ENCODE peak calls at places on chromosomes 16 and 17, in five cellular contexts. B is AG04450, F is MCF 10A, R is body of pancreas, D is cardiac muscle cell. X is an unnamed sample.

GRCh38 chr17:39264119-39264518 is 38.4 kb upstream of the STAC2 start:
- DNase-seq in D (no peak), B (no peak), R (no peak), F (no peak), X (no peak)

GRCh38 chr17:19242323-19242722 is 5.2 kb downstream of the EPN2 start:
- DNase-seq in F (no peak), R (no peak), B (no peak), D (no peak), X (no peak)

GRCh38 chr16:88759245-88759975 is 25.6 kb downstream of the PIEZO1 start:
- DNase-seq in D (peak), R (no peak), F (no peak), B (no peak), X (no peak)

GRCh38 chr17:4014148-4014927 is 50.1 kb upstream of the ATP2A3 start:
- DNase-seq in D (no peak), B (no peak), R (no peak), F (no peak), X (no peak)

GRCh38 chr16:1237990-1238389 is 2.5 kb upstream of the TPSAB1 start:
- DNase-seq in F (no peak), B (no peak), D (no peak), R (no peak), X (peak)

GRCh38 chr16:85446846-85447656 is 166.1 kb upstream of the GSE1 start:
- DNase-seq in D (no peak), F (no peak), B (no peak), R (peak), X (no peak)

GRCh38 chr17:79987187-79987889 is 48.3 kb downstream of the TBC1D16 start:
- DNase-seq in D (no peak), R (no peak), F (peak), B (no peak), X (no peak)

GRCh38 chr17:29771561-29771960 is 148.8 kb upstream of the CORO6 start:
- DNase-seq in R (no peak), B (no peak), D (no peak), F (no peak), X (no peak)

GRCh38 chr16:11263737-11264136 is 5.4 kb downstream of the TNP2 start:
- DNase-seq in R (no peak), D (no peak), F (no peak), B (no peak), X (no peak)

GRCh38 chr17:69654981-69655581 is 240.6 kb downstream of the MAP2K6 start:
- DNase-seq in R (no peak), B (peak), F (peak), D (no peak), X (no peak)

GRCh38 chr17:37551788-37552187 is 57.4 kb downstream of the SYNRG start:
- DNase-seq in D (no peak), F (peak), B (no peak), R (no peak), X (no peak)

GRCh38 chr16:18933501-18933900 is 7.3 kb upstream of the SMG1 start:
- DNase-seq in D (no peak), B (no peak), R (no peak), F (no peak), X (no peak)

GRCh38 chr17:78343433-78344201 is 16.3 kb downstream of the SOCS3 start:
- DNase-seq in R (peak), F (peak), D (no peak), B (no peak), X (no peak)

GRCh38 chr17:4673986-4674770 is 29.8 kb downstream of the PELP1 start:
- DNase-seq in F (no peak), B (no peak), D (no peak), R (no peak), X (no peak)

GRCh38 chr17:354651-355556 is 2.3 kb upstream of the RPH3AL start:
- DNase-seq in R (no peak), B (no peak), F (no peak), D (peak), X (no peak)

GRCh38 chr17:77723071-77723908 is 235.2 kb upstream of the TNRC6C start:
- DNase-seq in B (no peak), R (no peak), F (no peak), D (no peak), X (no peak)

GRCh38 chr16:68144008-68144407 is 58.8 kb downstream of the NFATC3 start:
- DNase-seq in R (no peak), F (no peak), B (no peak), D (no peak), X (no peak)

GRCh38 chr16:58243528-58244004 is 45.7 kb upstream of the CSNK2A2 start:
- DNase-seq in D (peak), R (peak), B (no peak), F (peak), X (no peak)

GRCh38 chr17:1398028-1398427 is 2.0 kb downstream of the YWHAE start:
- DNase-seq in R (no peak), D (no peak), F (no peak), B (no peak), X (no peak)

GRCh38 chr17:4934173-4934979 is 2.3 kb downstream of the GP1BA start:
- DNase-seq in F (peak), D (no peak), R (peak), B (no peak), X (no peak)

GRCh38 chr16:272633-273546 is 2.9 kb downstream of the RGS11 start:
- DNase-seq in D (no peak), F (no peak), R (no peak), B (no peak), X (no peak)

DNA sequence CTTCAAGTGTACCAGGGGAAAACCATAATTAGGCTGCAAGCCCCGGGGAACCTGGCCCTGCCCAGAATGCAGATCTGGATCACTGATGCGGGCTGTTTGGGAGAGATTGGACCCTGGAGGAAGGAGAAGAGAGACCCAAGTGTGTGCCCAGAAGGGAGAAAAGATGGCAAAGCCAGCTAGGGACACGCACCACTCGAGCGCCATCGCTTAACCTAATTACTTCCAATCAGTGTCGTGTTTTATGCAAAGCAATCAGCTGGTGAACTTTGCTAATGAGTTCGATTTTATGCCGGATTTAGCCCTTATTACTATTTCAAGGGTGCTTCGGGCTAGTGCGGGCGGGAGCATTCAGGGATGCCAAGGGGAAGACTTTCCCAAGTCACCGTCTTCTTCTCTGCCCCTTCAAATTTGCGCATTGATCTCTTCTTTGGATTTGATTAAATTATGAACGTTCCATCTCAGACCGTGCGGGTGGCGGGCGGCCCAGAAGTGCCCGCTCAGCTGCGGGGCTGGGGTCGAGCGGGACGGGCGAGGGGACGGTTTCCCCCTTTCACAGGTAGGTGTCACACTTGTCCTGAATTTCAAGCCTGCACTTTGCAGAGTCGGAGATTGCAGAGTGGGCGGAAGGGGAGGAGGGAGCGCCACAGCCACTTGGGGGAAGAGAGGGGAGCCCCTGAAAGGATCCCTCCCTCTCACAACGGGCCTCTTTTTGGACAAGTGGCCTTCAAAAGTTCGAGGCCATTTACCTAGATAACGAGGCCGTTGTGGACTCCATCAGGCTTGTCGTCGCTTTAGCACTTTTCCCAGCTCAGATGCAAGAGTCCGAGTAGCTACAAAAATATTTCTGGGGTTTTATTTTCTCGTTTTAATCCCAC is 4.1 kb downstream of the IRX5 start:
- DNase-seq in D (peak), B (no peak), F (peak), R (no peak), X (no peak)
- TF ChIP-seq CTCF in D (no peak), B (no peak), F (peak), R (no peak), X (no peak)

GRCh38 chr16:75065808-75066149 is 50.8 kb downstream of the LDHD start:
- DNase-seq in F (no peak), R (no peak), D (no peak), B (no peak), X (no peak)
- TF ChIP-seq CTCF in F (no peak), R (no peak), D (no peak), B (no peak), X (no peak)

GRCh38 chr16:3182608-3183444 is 5.2 kb upstream of the OR1F1 start:
- DNase-seq in D (peak), B (no peak), F (peak), R (peak), X (no peak)
- TF ChIP-seq CTCF in D (peak), B (peak), F (no peak), R (peak), X (no peak)

GRCh38 chr17:33019161-33019560 is 27.5 kb downstream of the SPACA3 start:
- DNase-seq in B (no peak), R (no peak), D (no peak), F (no peak), X (no peak)

GRCh38 chr17:33017366-33017765 is 25.7 kb downstream of the SPACA3 start:
- DNase-seq in F (no peak), R (no peak), D (no peak), B (no peak), X (no peak)

GRCh38 chr17:33023790-33024189 is 32.1 kb downstream of the SPACA3 start:
- DNase-seq in F (no peak), R (no peak), D (no peak), B (no peak), X (no peak)

GRCh38 chr17:33024688-33025486 is 33.2 kb downstream of the SPACA3 start:
- DNase-seq in B (no peak), R (no peak), F (no peak), D (no peak), X (no peak)

DNA sequence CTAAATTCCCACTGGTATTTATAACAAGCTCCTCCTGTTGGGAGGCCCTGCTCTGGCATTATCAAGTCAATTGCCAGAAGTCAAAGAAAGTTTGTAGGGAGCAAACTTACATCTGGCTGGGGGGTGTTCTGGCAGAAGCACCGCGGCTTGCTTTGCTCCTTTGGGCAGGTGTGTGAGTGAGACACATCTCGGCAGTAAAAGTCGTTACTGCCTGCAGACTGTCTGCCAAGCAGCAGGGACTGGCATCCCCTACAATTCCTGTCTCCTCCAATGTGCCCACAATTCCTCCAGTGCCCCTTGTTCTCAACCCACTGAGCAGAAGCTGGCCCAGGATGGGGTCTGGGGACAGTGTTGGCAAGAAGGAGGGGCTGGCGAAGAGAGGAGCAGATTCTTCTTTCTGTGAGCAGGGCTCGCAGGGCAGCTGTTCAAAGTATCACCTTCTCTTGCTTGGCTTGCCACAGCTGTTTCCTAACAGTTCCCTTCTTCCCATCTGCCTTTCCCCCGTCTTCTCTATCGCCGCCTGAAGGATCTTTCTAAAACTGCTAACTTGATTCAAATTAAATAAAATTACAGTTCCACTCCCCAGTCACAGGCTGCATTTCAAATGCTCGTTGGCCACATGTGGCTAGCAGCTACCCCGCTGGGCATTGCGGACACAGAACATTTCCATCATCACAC is 30.2 kb downstream of the SPACA3 start:
- DNase-seq in R (no peak), F (no peak), B (no peak), D (peak), X (no peak)
- TF ChIP-seq CTCF in R (no peak), F (no peak), B (peak), D (peak), X (no peak)

GRCh38 chr17:81403040-81403467 is 7.8 kb downstream of the BAHCC1 start:
- DNase-seq in F (no peak), D (peak), B (no peak), R (no peak), X (no peak)
- TF ChIP-seq CTCF in F (no peak), D (peak), B (peak), R (no peak), X (no peak)

GRCh38 chr17:17435323-17435722 is 41.5 kb upstream of the MED9 start:
- DNase-seq in D (no peak), R (no peak), F (peak), B (peak), X (no peak)
- TF ChIP-seq CTCF in D (peak), R (no peak), F (no peak), B (peak), X (no peak)

DNA sequence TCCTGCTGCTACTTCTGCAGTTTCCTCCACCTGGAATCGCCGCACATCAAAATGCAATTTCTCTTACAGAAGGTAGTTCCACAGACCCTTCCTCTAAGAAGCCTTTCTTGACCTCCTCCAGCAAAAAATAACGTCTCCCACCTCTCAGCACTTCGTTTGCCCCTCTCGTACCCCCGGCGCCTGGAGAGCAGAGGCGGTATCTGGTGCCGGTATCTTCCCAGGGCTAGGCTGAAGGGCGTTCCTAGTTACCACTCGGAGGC is 482 bp downstream of the DCTPP1 start:
- DNase-seq in F (no peak), R (no peak), B (no peak), D (no peak), X (no peak)
- TF ChIP-seq CTCF in F (no peak), R (no peak), B (no peak), D (no peak), X (no peak)

GRCh38 chr17:45293413-45294211 is 23.2 kb downstream of the MAP3K14 start:
- DNase-seq in D (peak), F (peak), R (peak), B (peak), X (peak)
- TF ChIP-seq CTCF in D (no peak), F (no peak), R (no peak), B (no peak), X (no peak)